ENCODE peak calls at places on chromosome 17, in eight cellular contexts. One of them, this sample, is unnamed.

GRCh38 chr17:81049372-81049911 is 14.5 kb downstream of the BAIAP2 start:
- DNase-seq in heart left ventricle: no peak
- DNase-seq in lower leg skin: no peak
- DNase-seq in transverse colon: no peak
- DNase-seq in HCT116: no peak
- DNase-seq in prostate gland: no peak
- DNase-seq in A549: no peak
- DNase-seq in stomach: no peak
- DNase-seq in this sample: no peak

GRCh38 chr17:58960068-58960467 is 146.6 kb downstream of the TRIM37 start:
- DNase-seq in heart left ventricle: no peak
- DNase-seq in lower leg skin: no peak
- DNase-seq in transverse colon: no peak
- DNase-seq in HCT116: peak; percentile 63
- DNase-seq in prostate gland: peak; percentile 72
- DNase-seq in A549: peak; percentile 16
- DNase-seq in stomach: no peak
- DNase-seq in this sample: no peak

GRCh38 chr17:45381001-45381400 is 51.7 kb downstream of the ARHGAP27 start:
- DNase-seq in heart left ventricle: no peak
- DNase-seq in lower leg skin: no peak
- DNase-seq in transverse colon: no peak
- DNase-seq in HCT116: no peak
- DNase-seq in prostate gland: no peak
- DNase-seq in A549: no peak
- DNase-seq in stomach: peak; percentile 58
- DNase-seq in this sample: no peak

GRCh38 chr17:36999475-36999874 is 50.7 kb downstream of the AATF start:
- DNase-seq in heart left ventricle: no peak
- DNase-seq in lower leg skin: no peak
- DNase-seq in transverse colon: no peak
- DNase-seq in HCT116: no peak
- DNase-seq in prostate gland: no peak
- DNase-seq in A549: no peak
- DNase-seq in stomach: no peak
- DNase-seq in this sample: no peak

GRCh38 chr17:14780116-14780515 is 479.2 kb downstream of the HS3ST3B1 start:
- DNase-seq in heart left ventricle: no peak
- DNase-seq in lower leg skin: no peak
- DNase-seq in transverse colon: no peak
- DNase-seq in HCT116: no peak
- DNase-seq in prostate gland: no peak
- DNase-seq in A549: no peak
- DNase-seq in stomach: no peak
- DNase-seq in this sample: no peak

GRCh38 chr17:77504652-77505459 is 364.1 kb downstream of the SEC14L1 start:
- DNase-seq in heart left ventricle: no peak
- DNase-seq in lower leg skin: no peak
- DNase-seq in transverse colon: no peak
- DNase-seq in HCT116: no peak
- DNase-seq in prostate gland: no peak
- DNase-seq in A549: no peak
- DNase-seq in stomach: no peak
- DNase-seq in this sample: peak; percentile 27

GRCh38 chr17:58247511-58248363 is 9.4 kb downstream of the LPO start:
- DNase-seq in heart left ventricle: no peak
- DNase-seq in lower leg skin: peak; percentile 9
- DNase-seq in transverse colon: no peak
- DNase-seq in HCT116: no peak
- DNase-seq in prostate gland: no peak
- DNase-seq in A549: no peak
- DNase-seq in stomach: no peak
- DNase-seq in this sample: no peak

GRCh38 chr17:35423761-35424160 is 8.5 kb downstream of the SLFN12 start:
- DNase-seq in heart left ventricle: no peak
- DNase-seq in lower leg skin: no peak
- DNase-seq in transverse colon: no peak
- DNase-seq in HCT116: no peak
- DNase-seq in prostate gland: no peak
- DNase-seq in A549: no peak
- DNase-seq in stomach: no peak
- DNase-seq in this sample: no peak

GRCh38 chr17:73304971-73305786 is 6.6 kb downstream of the CDC42EP4 start:
- DNase-seq in heart left ventricle: peak; percentile 81
- DNase-seq in lower leg skin: no peak
- DNase-seq in transverse colon: peak; percentile 65
- DNase-seq in HCT116: peak; percentile 55
- DNase-seq in prostate gland: no peak
- DNase-seq in A549: peak; percentile 71
- DNase-seq in stomach: peak; percentile 54
- DNase-seq in this sample: peak; percentile 84

GRCh38 chr17:33369149-33369548 is 76.1 kb upstream of the ASIC2 start:
- DNase-seq in heart left ventricle: no peak
- DNase-seq in lower leg skin: no peak
- DNase-seq in transverse colon: no peak
- DNase-seq in HCT116: no peak
- DNase-seq in prostate gland: no peak
- DNase-seq in A549: no peak
- DNase-seq in stomach: no peak
- DNase-seq in this sample: no peak

GRCh38 chr17:50611639-50612038 is 23.0 kb upstream of the ABCC3 start:
- DNase-seq in heart left ventricle: no peak
- DNase-seq in lower leg skin: no peak
- DNase-seq in transverse colon: no peak
- DNase-seq in HCT116: no peak
- DNase-seq in prostate gland: no peak
- DNase-seq in A549: no peak
- DNase-seq in stomach: no peak
- DNase-seq in this sample: no peak

GRCh38 chr17:56441331-56441730 is 152.2 kb upstream of the NOG start:
- DNase-seq in heart left ventricle: no peak
- DNase-seq in lower leg skin: no peak
- DNase-seq in transverse colon: no peak
- DNase-seq in HCT116: no peak
- DNase-seq in prostate gland: no peak
- DNase-seq in A549: no peak
- DNase-seq in stomach: no peak
- DNase-seq in this sample: no peak

GRCh38 chr17:55567240-55568216 is 56.3 kb upstream of the SMIM36 start:
- DNase-seq in heart left ventricle: no peak
- DNase-seq in lower leg skin: no peak
- DNase-seq in transverse colon: no peak
- DNase-seq in HCT116: no peak
- DNase-seq in prostate gland: no peak
- DNase-seq in A549: no peak
- DNase-seq in stomach: no peak
- DNase-seq in this sample: no peak

GRCh38 chr17:77107506-77108433 is 33.0 kb upstream of the SEC14L1 start:
- DNase-seq in heart left ventricle: no peak
- DNase-seq in lower leg skin: no peak
- DNase-seq in transverse colon: peak; percentile 59
- DNase-seq in HCT116: no peak
- DNase-seq in prostate gland: no peak
- DNase-seq in A549: no peak
- DNase-seq in stomach: no peak
- DNase-seq in this sample: no peak

GRCh38 chr17:49223517-49224197 is 6.9 kb downstream of the PHOSPHO1 start:
- DNase-seq in heart left ventricle: peak; percentile 81
- DNase-seq in lower leg skin: peak; percentile 32
- DNase-seq in transverse colon: peak; percentile 73
- DNase-seq in HCT116: peak; percentile 21
- DNase-seq in prostate gland: peak; percentile 13
- DNase-seq in A549: peak; percentile 87
- DNase-seq in stomach: peak; percentile 57
- DNase-seq in this sample: peak; percentile 91

GRCh38 chr17:19867094-19867653 is 562 bp downstream of the ULK2 start:
- DNase-seq in heart left ventricle: peak; percentile 85
- DNase-seq in lower leg skin: no peak
- DNase-seq in transverse colon: peak; percentile 22
- DNase-seq in HCT116: peak; percentile 16
- DNase-seq in prostate gland: peak; percentile 64
- DNase-seq in A549: peak; percentile 76
- DNase-seq in stomach: peak; percentile 70
- DNase-seq in this sample: peak; percentile 89
- TF ChIP-seq CTCF in heart left ventricle: no peak
- TF ChIP-seq CTCF in lower leg skin: no peak
- TF ChIP-seq CTCF in transverse colon: peak; percentile 24
- TF ChIP-seq CTCF in HCT116: no peak
- TF ChIP-seq CTCF in prostate gland: no peak
- TF ChIP-seq CTCF in A549: peak; percentile 34
- TF ChIP-seq CTCF in stomach: no peak
- TF ChIP-seq CTCF in this sample: no peak

DNA sequence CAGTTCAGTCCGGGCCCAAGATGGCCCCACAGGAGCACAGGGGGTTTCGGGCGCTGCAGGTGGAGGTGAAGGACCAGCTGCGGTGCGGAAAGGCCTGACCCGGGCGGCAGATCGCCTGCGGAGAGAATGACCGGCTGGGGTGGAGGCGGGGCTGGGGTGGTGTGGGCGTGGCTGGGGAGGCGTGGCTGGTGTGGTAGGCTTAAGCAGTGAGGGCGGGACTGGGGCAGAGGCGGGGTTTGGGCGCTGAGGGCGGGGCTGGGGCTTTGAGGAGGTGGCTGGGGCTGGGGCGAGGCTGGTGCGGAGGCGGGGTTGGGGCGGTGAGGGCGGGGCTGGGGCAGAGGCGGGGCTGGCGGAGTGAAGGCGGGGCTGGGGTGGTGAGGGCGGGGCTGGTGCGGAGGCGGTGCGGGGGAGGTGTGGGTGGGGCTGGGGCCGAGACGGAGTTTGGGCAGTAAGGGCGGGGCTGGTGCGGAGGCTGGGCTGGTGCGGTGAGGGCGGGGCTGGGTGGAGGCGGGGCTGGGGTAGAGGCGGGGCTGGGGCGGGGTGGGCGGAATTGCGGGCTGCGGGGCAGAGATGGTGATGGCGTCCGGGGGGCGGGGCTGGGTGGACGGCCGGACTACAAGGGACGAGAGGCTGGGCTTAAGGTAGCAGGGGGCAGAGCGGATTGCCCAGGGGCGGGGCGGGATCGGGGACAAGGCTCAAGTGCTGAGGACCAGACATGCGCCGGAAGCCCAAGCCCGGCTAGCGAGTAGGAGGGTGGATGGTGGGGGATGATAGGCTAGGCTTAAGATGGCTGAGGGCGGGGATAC is 9.9 kb upstream of the GSDMA start:
- DNase-seq in heart left ventricle: peak; percentile 99
- DNase-seq in lower leg skin: peak; percentile 96
- DNase-seq in transverse colon: peak; percentile 99
- DNase-seq in HCT116: peak; percentile 90
- DNase-seq in prostate gland: peak; percentile 97
- DNase-seq in A549: peak; percentile 97
- DNase-seq in stomach: peak; percentile 99
- DNase-seq in this sample: peak; percentile 99
- TF ChIP-seq POLR2A in heart left ventricle: peak; percentile 35
- TF ChIP-seq POLR2A in lower leg skin: no peak
- TF ChIP-seq POLR2A in transverse colon: peak; percentile 51
- TF ChIP-seq POLR2A in HCT116: no peak
- TF ChIP-seq POLR2A in prostate gland: peak; percentile 49
- TF ChIP-seq POLR2A in A549: peak; percentile 74
- TF ChIP-seq POLR2A in stomach: no peak
- TF ChIP-seq POLR2A in this sample: no peak

DNA sequence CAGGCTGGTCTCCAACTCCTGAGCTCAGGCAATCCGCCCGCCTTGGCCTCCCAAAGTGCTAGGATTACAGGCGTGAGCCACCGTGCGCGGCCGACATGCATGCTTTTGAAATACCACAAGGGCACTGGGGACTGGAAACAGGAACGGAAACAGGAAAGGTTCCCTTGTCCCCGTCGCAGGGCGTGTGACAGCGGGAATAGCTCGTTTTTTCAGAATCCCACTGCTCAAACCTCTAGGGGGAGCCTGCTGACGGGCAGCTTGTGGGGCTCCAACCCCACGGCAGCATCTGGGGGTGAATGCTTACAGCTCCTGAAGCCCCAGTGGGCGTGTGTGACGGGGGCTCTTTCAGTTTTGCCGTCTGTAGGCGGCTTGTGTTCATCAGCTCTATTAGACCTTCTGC is 18.8 kb upstream of the ASGR2 start:
- DNase-seq in heart left ventricle: peak; percentile 71
- DNase-seq in lower leg skin: no peak
- DNase-seq in transverse colon: peak; percentile 32
- DNase-seq in HCT116: no peak
- DNase-seq in prostate gland: no peak
- DNase-seq in A549: no peak
- DNase-seq in stomach: no peak
- DNase-seq in this sample: peak; percentile 81
- TF ChIP-seq CTCF in heart left ventricle: peak; percentile 21
- TF ChIP-seq CTCF in lower leg skin: no peak
- TF ChIP-seq CTCF in transverse colon: no peak
- TF ChIP-seq CTCF in HCT116: peak; percentile 41
- TF ChIP-seq CTCF in prostate gland: no peak
- TF ChIP-seq CTCF in A549: peak; percentile 27
- TF ChIP-seq CTCF in stomach: no peak
- TF ChIP-seq CTCF in this sample: peak; percentile 42

GRCh38 chr17:4673169-4673568 is 30.8 kb downstream of the PELP1 start:
- DNase-seq in heart left ventricle: no peak
- DNase-seq in lower leg skin: no peak
- DNase-seq in transverse colon: no peak
- DNase-seq in HCT116: no peak
- DNase-seq in prostate gland: no peak
- DNase-seq in A549: no peak
- DNase-seq in stomach: no peak
- DNase-seq in this sample: no peak

GRCh38 chr17:4673986-4674770 is 29.8 kb downstream of the PELP1 start:
- DNase-seq in heart left ventricle: no peak
- DNase-seq in lower leg skin: no peak
- DNase-seq in transverse colon: no peak
- DNase-seq in HCT116: no peak
- DNase-seq in prostate gland: no peak
- DNase-seq in A549: no peak
- DNase-seq in stomach: no peak
- DNase-seq in this sample: no peak

GRCh38 chr17:4675791-4676190 is 28.1 kb downstream of the PELP1 start:
- DNase-seq in heart left ventricle: no peak
- DNase-seq in lower leg skin: no peak
- DNase-seq in transverse colon: no peak
- DNase-seq in HCT116: no peak
- DNase-seq in prostate gland: no peak
- DNase-seq in A549: no peak
- DNase-seq in stomach: no peak
- DNase-seq in this sample: no peak

GRCh38 chr17:4672726-4673125 is 31.2 kb downstream of the PELP1 start:
- DNase-seq in heart left ventricle: no peak
- DNase-seq in lower leg skin: no peak
- DNase-seq in transverse colon: no peak
- DNase-seq in HCT116: no peak
- DNase-seq in prostate gland: no peak
- DNase-seq in A549: no peak
- DNase-seq in stomach: no peak
- DNase-seq in this sample: no peak

DNA sequence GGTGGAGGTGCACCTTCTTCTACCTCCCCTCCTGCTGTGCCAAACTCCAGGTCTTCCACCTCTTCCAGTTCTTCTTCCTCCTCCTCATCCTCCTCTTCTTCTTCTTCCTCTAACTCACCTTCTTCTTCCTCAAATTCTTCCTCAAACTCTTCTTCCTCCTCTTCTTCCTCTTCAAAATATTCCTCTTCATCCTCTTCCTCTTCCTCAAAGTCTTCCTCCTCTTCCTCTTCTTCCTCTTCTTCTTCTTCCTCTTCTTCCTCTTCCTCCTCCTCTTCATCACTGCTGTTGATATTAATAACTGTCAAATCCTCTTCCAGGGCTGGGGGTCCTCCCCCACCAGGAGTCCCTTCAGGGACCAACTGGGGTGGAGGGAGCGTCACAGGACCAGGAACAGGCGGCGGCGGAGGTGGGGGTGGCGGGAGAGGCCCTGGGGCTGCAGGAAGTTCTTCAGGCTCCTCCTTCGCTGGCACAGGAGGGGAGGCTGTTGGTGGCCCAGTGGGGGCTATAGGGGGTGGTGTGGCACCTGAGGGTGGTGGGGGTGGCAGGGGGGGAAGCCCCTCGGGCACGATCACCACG is 30.7 kb upstream of the ALOX15 start:
- DNase-seq in heart left ventricle: no peak
- DNase-seq in lower leg skin: no peak
- DNase-seq in transverse colon: no peak
- DNase-seq in HCT116: no peak
- DNase-seq in prostate gland: no peak
- DNase-seq in A549: no peak
- DNase-seq in stomach: no peak
- DNase-seq in this sample: no peak
- TF ChIP-seq POLR2A in heart left ventricle: no peak
- TF ChIP-seq POLR2A in lower leg skin: no peak
- TF ChIP-seq POLR2A in transverse colon: no peak
- TF ChIP-seq POLR2A in HCT116: no peak
- TF ChIP-seq POLR2A in prostate gland: no peak
- TF ChIP-seq POLR2A in A549: no peak
- TF ChIP-seq POLR2A in stomach: no peak
- TF ChIP-seq POLR2A in this sample: no peak

This sample was measured in spleen.